ENCODE peak calls at places on chromosome 12, in five cellular contexts. H is endothelial cell of umbilical vein, A is AG09319, N is mesothelial cell of epicardium, S is NCI-H460. V is an unnamed sample.

GRCh38 chr12:110635055-110635454 is 21.1 kb downstream of the TCTN1 start:
- DNase-seq in S (no peak), H (no peak), A (no peak), N (no peak), V (no peak)

GRCh38 chr12:6089041-6089823 is 35.2 kb downstream of the VWF start:
- DNase-seq in H (no peak), N (no peak), S (no peak), A (no peak), V (peak)

GRCh38 chr12:121390856-121391255 is 9.1 kb upstream of the RNF34 start:
- DNase-seq in N (no peak), A (no peak), S (no peak), H (no peak), V (no peak)

GRCh38 chr12:96220902-96221301 is 26.7 kb downstream of the ELK3 start:
- DNase-seq in S (no peak), H (no peak), A (no peak), N (no peak), V (no peak)

GRCh38 chr12:130139971-130140547 is 22.2 kb upstream of the FZD10 start:
- DNase-seq in S (no peak), H (no peak), N (no peak), A (no peak), V (no peak)

GRCh38 chr12:63149884-63150254 is 1.1 kb downstream of the AVPR1A start:
- DNase-seq in A (no peak), N (no peak), H (no peak), S (no peak), V (no peak)

GRCh38 chr12:32305163-32305562 is 94.2 kb upstream of the FGD4 start:
- DNase-seq in A (no peak), H (peak), S (no peak), N (no peak), V (no peak)

GRCh38 chr12:75953312-75953906 is 78.2 kb downstream of the PHLDA1 start:
- DNase-seq in N (no peak), A (peak), H (no peak), S (no peak), V (no peak)

GRCh38 chr12:12008931-12009611 is 61.7 kb upstream of the BCL2L14 start:
- DNase-seq in N (no peak), H (no peak), A (no peak), S (no peak), V (no peak)

GRCh38 chr12:84637926-84638325 is 274.7 kb downstream of the SLC6A15 start:
- DNase-seq in H (no peak), A (no peak), N (no peak), S (no peak), V (no peak)

GRCh38 chr12:69046372-69046771 is 113.4 kb upstream of the CPM start:
- DNase-seq in A (no peak), H (no peak), N (no peak), S (no peak), V (no peak)

GRCh38 chr12:66132408-66132807 is 1.9 kb upstream of the LLPH start:
- DNase-seq in A (no peak), S (no peak), N (no peak), H (peak), V (no peak)

GRCh38 chr12:113439606-113440030 is 17.4 kb downstream of the SDSL start:
- DNase-seq in N (no peak), S (peak), A (no peak), H (peak), V (peak)

GRCh38 chr12:94151577-94151976 is 3.2 kb downstream of the PLXNC1 start:
- DNase-seq in H (no peak), N (no peak), A (no peak), S (no peak), V (no peak)

GRCh38 chr12:132385923-132386751 is 56.7 kb upstream of the GALNT9 start:
- DNase-seq in H (no peak), A (no peak), N (no peak), S (no peak), V (no peak)

GRCh38 chr12:75979181-75979580 is 52.4 kb downstream of the PHLDA1 start:
- DNase-seq in S (peak), H (peak), N (no peak), A (no peak), V (no peak)

GRCh38 chr12:131340616-131341210 is 370.2 kb upstream of the SFSWAP start:
- DNase-seq in N (no peak), S (no peak), A (no peak), H (no peak), V (no peak)

GRCh38 chr12:44696542-44696941 is 179.6 kb downstream of the NELL2 start:
- DNase-seq in A (no peak), S (no peak), N (no peak), H (no peak), V (no peak)

GRCh38 chr12:30507576-30507975 is 188.1 kb downstream of the IPO8 start:
- DNase-seq in S (no peak), H (no peak), N (no peak), A (no peak), V (no peak)

GRCh38 chr12:63037721-63038120 is 102.8 kb upstream of the PPM1H start:
- DNase-seq in S (no peak), H (no peak), N (no peak), A (no peak), V (no peak)

GRCh38 chr12:65492997-65493892 is 214.8 kb downstream of the MSRB3 start:
- DNase-seq in N (no peak), A (no peak), H (no peak), S (no peak), V (no peak)

GRCh38 chr12:99435095-99435791 is 212.3 kb upstream of the GARIN6 start:
- DNase-seq in A (no peak), N (no peak), H (no peak), S (no peak), V (peak)

GRCh38 chr12:104172564-104172935 is 34.5 kb upstream of the NFYB start:
- DNase-seq in H (no peak), A (no peak), N (no peak), S (no peak), V (no peak)

GRCh38 chr12:108117163-108117849 is 11.8 kb upstream of the WSCD2 start:
- DNase-seq in H (no peak), A (no peak), S (no peak), N (no peak), V (no peak)

GRCh38 chr12:131035268-131035681 is 81.6 kb downstream of the ADGRD1 start:
- DNase-seq in N (no peak), H (no peak), A (no peak), S (peak), V (no peak)

GRCh38 chr12:26246483-26247164 is 51.3 kb downstream of the SSPN start:
- DNase-seq in S (no peak), A (no peak), H (no peak), N (no peak), V (peak)

GRCh38 chr12:22437031-22437806 is 102.7 kb upstream of the ST8SIA1 start:
- DNase-seq in N (no peak), S (no peak), H (no peak), A (no peak), V (no peak)

GRCh38 chr12:67759829-67760228 is 111.3 kb downstream of the DYRK2 start:
- DNase-seq in S (no peak), A (no peak), H (no peak), N (no peak), V (no peak)

GRCh38 chr12:109631236-109632150 is 57.9 kb downstream of the MVK start:
- DNase-seq in H (no peak), N (no peak), A (no peak), S (no peak), V (no peak)

GRCh38 chr12:54298904-54299303 is 1.9 kb downstream of the NFE2 start:
- DNase-seq in N (no peak), A (no peak), H (no peak), S (no peak), V (no peak)

GRCh38 chr12:30794591-30795409 is 40.0 kb upstream of the CAPRIN2 start:
- DNase-seq in H (peak), N (no peak), A (no peak), S (peak), V (no peak)

GRCh38 chr12:119308743-119309456 is 25.6 kb upstream of the CCDC60 start:
- DNase-seq in H (no peak), S (no peak), N (no peak), A (no peak), V (no peak)

GRCh38 chr12:6116481-6117021 is 7.9 kb downstream of the VWF start:
- DNase-seq in H (peak), N (no peak), S (no peak), A (no peak), V (no peak)

GRCh38 chr12:123064356-123064755 is 83.9 kb downstream of the ARL6IP4 start:
- DNase-seq in S (no peak), A (no peak), N (no peak), H (no peak), V (no peak)

GRCh38 chr12:69502342-69503081 is 32.3 kb downstream of the FRS2 start:
- DNase-seq in S (no peak), N (no peak), A (no peak), H (no peak), V (no peak)

V was measured in T47D.